ENCODE peak calls at places on chromosomes 7 and 10, in nine cellular contexts. Q, D, Y, Z, G, P, R, E and H are unnamed samples.

GRCh38 chr7:105173586-105173985 is 159.6 kb downstream of the KMT2E start:
- DNase-seq in D (no peak), Y (no peak), E (no peak), Z (no peak), Q (no peak), G (no peak), R (no peak), P (no peak), H (no peak)

GRCh38 chr10:70137927-70138883 is 5.6 kb upstream of the AIFM2 start:
- DNase-seq in R (no peak), P (no peak), E (no peak), Y (no peak), Q (no peak), D (no peak), Z (no peak), G (no peak), H (no peak)

GRCh38 chr7:135879238-135879637 is 97.9 kb downstream of the MTPN start:
- DNase-seq in Q (no peak), G (no peak), E (peak), Z (no peak), D (no peak), Y (peak), R (no peak), P (no peak), H (no peak)

GRCh38 chr7:90232440-90232839 is 12.5 kb upstream of the CFAP69 start:
- DNase-seq in P (no peak), G (no peak), Y (no peak), R (no peak), Z (no peak), Q (no peak), E (no peak), D (no peak), H (no peak)

GRCh38 chr10:119025336-119025735 is 4.2 kb upstream of the NANOS1 start:
- DNase-seq in R (no peak), G (peak), Z (no peak), Q (peak), Y (peak), D (peak), E (peak), P (no peak), H (peak)

GRCh38 chr7:90211391-90212148 is at the start of gene STEAP2:
- DNase-seq in P (peak), E (peak), Z (peak), R (peak), Q (peak), Y (peak), D (peak), G (peak), H (peak)

GRCh38 chr7:37549542-37549941 is 100.9 kb upstream of the ELMO1 start:
- DNase-seq in G (no peak), E (no peak), D (no peak), Z (no peak), Q (no peak), R (no peak), Y (no peak), P (no peak), H (no peak)

GRCh38 chr10:89029785-89030437 is 39.3 kb downstream of the FAS start:
- DNase-seq in R (peak), Z (peak), Q (peak), P (peak), G (peak), D (peak), E (peak), Y (peak), H (peak)

GRCh38 chr10:91597397-91597881 is 35.4 kb downstream of the PPP1R3C start:
- DNase-seq in P (no peak), Z (no peak), D (no peak), Y (no peak), E (peak), Q (no peak), R (no peak), G (no peak), H (peak)